ENCODE peak calls at places on chromosomes 2 and 18, in ten cellular contexts. N, D, L, B, R, J, M, F, Y and E are unnamed samples.

GRCh38 chr2:17482651-17483050 is 35.6 kb downstream of the RAD51AP2 start:
- DNase-seq in N (no peak), D (no peak), L (no peak), B (no peak), R (no peak), J (no peak), M (no peak), F (no peak), Y (no peak), E (no peak)

GRCh38 chr2:158501301-158501700 is 44.5 kb downstream of the PKP4 start:
- DNase-seq in N (peak; percentile 35), D (no peak), L (no peak), B (no peak), R (no peak), J (no peak), M (no peak), F (no peak), Y (peak; percentile 78), E (peak; percentile 60)

GRCh38 chr2:133819906-133820305 is 251.6 kb upstream of the NCKAP5 start:
- DNase-seq in N (no peak), D (peak; percentile 83), L (no peak), B (no peak), R (no peak), J (no peak), M (no peak), F (no peak), Y (no peak), E (no peak)

GRCh38 chr2:199606193-199606780 is 148.5 kb upstream of the SATB2 start:
- DNase-seq in N (no peak), D (no peak), L (no peak), B (no peak), R (no peak), J (no peak), M (no peak), F (no peak), Y (no peak), E (no peak)

GRCh38 chr2:235768606-235769005 is 274.8 kb downstream of the AGAP1 start:
- DNase-seq in N (no peak), D (no peak), L (no peak), B (no peak), R (no peak), J (no peak), M (no peak), F (no peak), Y (no peak), E (no peak)

GRCh38 chr2:155442755-155443372 is 744.4 kb downstream of the KCNJ3 start:
- DNase-seq in N (no peak), D (no peak), L (peak; percentile 24), B (no peak), R (no peak), J (no peak), M (no peak), F (no peak), Y (no peak), E (no peak)

GRCh38 chr2:27792759-27793158 is 21.2 kb downstream of the MRPL33 start:
- DNase-seq in N (no peak), D (no peak), L (no peak), B (peak; percentile 30), R (no peak), J (no peak), M (no peak), F (no peak), Y (no peak), E (no peak)

GRCh38 chr2:139296672-139297209 is 516.6 kb upstream of the NXPH2 start:
- DNase-seq in N (no peak), D (no peak), L (no peak), B (no peak), R (no peak), J (no peak), M (no peak), F (no peak), Y (no peak), E (no peak)

GRCh38 chr18:9987931-9988330 is 74.1 kb downstream of the VAPA start:
- DNase-seq in N (peak; percentile 82), D (peak; percentile 42), L (no peak), B (no peak), R (no peak), J (no peak), M (no peak), F (no peak), Y (no peak), E (peak; percentile 44)

GRCh38 chr18:23135679-23136325 is 517 bp downstream of the CABLES1 start:
- DNase-seq in N (peak; percentile 55), D (no peak), L (no peak), B (peak; percentile 57), R (no peak), J (no peak), M (peak; percentile 40), F (peak; percentile 86), Y (peak; percentile 85), E (no peak)

GRCh38 chr2:143685439-143686078 is 556.3 kb downstream of the ARHGAP15 start:
- DNase-seq in N (no peak), D (no peak), L (no peak), B (no peak), R (no peak), J (no peak), M (no peak), F (no peak), Y (no peak), E (no peak)

DNA sequence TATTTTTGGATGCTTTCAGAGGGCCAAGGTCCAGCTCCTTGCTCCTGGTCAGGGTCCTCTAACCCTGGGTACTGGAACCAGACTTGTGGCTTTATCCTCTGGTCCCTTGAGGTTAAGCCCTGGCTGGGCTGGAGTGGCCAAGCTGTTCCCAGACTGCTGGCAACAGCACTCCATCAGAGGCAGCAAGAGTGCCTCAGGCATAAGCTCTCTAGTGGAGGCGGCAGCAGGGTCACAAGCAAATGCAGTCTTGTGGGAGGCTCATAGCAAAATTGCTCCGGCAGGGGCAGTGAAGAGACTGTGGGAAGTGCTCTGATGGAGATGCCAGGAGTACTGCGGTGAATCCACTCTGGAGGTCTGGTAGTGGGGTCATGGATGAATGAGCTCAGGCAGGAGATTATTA is 128.9 kb upstream of the OTOS start:
- DNase-seq in N (peak; percentile 16), D (peak; percentile 57), L (no peak), B (no peak), R (no peak), J (no peak), M (no peak), F (peak; percentile 67), Y (no peak), E (no peak)
- H3K9me3 ChIP-seq in N (no peaks in the 10 kb centered on the region), D (peaks cover 8% of the 10 kb centered on the region), L (peaks cover 17% of the 10 kb centered on the region), B (peaks cover 9% of the 10 kb centered on the region), R (no peaks in the 10 kb centered on the region), J (no peaks in the 10 kb centered on the region), M (peaks cover 10% of the 10 kb centered on the region), F (peaks cover 16% of the 10 kb centered on the region), Y (no peaks in the 10 kb centered on the region), E (no peaks in the 10 kb centered on the region)

GRCh38 chr2:74457549-74458131 is 598 bp upstream of the WBP1 start:
- DNase-seq in N (peak; percentile 74), D (peak; percentile 93), L (no peak), B (peak; percentile 73), R (no peak), J (peak; percentile 77), M (peak; percentile 86), F (peak; percentile 97), Y (peak; percentile 86), E (peak; percentile 76)

GRCh38 chr2:74458132-74458956 is at the start of gene WBP1:
- DNase-seq in N (peak; percentile 100), D (peak; percentile 100), L (peak; percentile 100), B (peak; percentile 100), R (peak; percentile 99), J (peak; percentile 100), M (peak; percentile 100), F (peak; percentile 99), Y (peak; percentile 99), E (peak; percentile 100)

GRCh38 chr2:74458957-74459290 is 686 bp downstream of the WBP1 start:
- DNase-seq in N (no peak), D (no peak), L (no peak), B (no peak), R (no peak), J (no peak), M (no peak), F (peak; percentile 78), Y (peak; percentile 41), E (no peak)

GRCh38 chr2:74457129-74457548 is 1.1 kb upstream of the WBP1 start:
- DNase-seq in N (no peak), D (no peak), L (no peak), B (no peak), R (no peak), J (no peak), M (no peak), F (no peak), Y (no peak), E (peak; percentile 32)

GRCh38 chr2:74454654-74455511 is at the start of gene INO80B:
- DNase-seq in N (peak; percentile 97), D (peak; percentile 99), L (peak; percentile 98), B (peak; percentile 100), R (peak; percentile 94), J (peak; percentile 96), M (peak; percentile 97), F (peak; percentile 97), Y (peak; percentile 97), E (peak; percentile 97)
- H3K4me3 ChIP-seq in N (peak within 1 kb of the TSS; percentile 68), D (peak within 1 kb of the TSS; percentile 63), L (peak within 1 kb of the TSS; percentile 81), B (peak within 1 kb of the TSS; percentile 73), R (peak within 1 kb of the TSS; percentile 62), J (peak within 1 kb of the TSS; percentile 74), M (peak within 1 kb of the TSS; percentile 62), F (peak within 1 kb of the TSS; percentile 43), Y (peak within 1 kb of the TSS; percentile 58), E (peak within 1 kb of the TSS; percentile 72)

GRCh38 chr2:123696799-123697410 is 328.2 kb upstream of the CNTNAP5 start:
- DNase-seq in N (no peak), D (no peak), L (no peak), B (no peak), R (no peak), J (no peak), M (no peak), F (no peak), Y (no peak), E (no peak)

GRCh38 chr2:123695449-123695848 is 329.6 kb upstream of the CNTNAP5 start:
- DNase-seq in N (no peak), D (no peak), L (no peak), B (peak; percentile 61), R (no peak), J (no peak), M (no peak), F (no peak), Y (no peak), E (no peak)
- H3K9me3 ChIP-seq in N (no peaks in the 10 kb centered on the region), D (no peaks in the 10 kb centered on the region), L (peaks cover 18% of the 10 kb centered on the region), B (no peaks in the 10 kb centered on the region), R (no peaks in the 10 kb centered on the region), J (no peaks in the 10 kb centered on the region), M (no peaks in the 10 kb centered on the region), F (no peaks in the 10 kb centered on the region), Y (no peaks in the 10 kb centered on the region), E (no peaks in the 10 kb centered on the region)

DNA sequence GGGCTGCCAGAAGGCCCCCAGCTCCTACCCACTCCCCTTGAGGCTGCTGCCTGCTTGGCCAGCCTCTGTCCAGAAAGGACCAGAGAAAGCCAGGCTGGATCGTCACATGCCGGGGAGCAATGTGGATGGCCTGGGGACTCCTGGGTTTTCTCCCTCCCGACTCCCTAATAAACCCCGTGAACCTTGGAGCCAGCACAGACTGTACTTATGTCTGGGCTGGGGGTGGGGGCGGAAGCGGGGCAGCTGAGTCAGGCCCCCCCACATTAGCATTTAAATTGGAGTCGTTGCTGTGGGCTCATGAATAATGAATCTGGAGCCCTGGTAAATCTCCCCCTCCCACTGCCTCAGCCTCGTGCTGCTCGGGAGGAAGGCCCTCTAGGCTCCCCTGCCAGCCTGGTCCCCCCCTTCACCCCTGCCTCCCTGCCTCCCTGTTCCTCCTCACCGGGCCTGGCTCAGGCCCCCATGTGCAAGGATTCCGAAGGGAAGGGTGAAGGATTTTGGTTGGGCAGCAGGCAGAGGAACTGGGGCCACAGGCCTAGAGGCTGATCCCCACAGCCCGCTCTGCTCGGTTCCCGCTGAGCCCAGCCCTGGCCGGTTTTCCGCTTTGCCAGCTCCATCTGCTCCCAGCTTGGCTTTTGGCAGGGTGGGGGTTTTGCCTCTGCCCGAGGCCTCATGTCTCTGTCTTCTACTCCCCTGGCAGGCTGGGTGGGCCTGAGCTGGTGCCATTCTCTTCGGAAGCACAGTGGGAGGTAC is 7.3 kb upstream of the ASIC4 start:
- DNase-seq in N (no peak), D (no peak), L (no peak), B (no peak), R (no peak), J (no peak), M (no peak), F (no peak), Y (no peak), E (no peak)
- H3K4me3 ChIP-seq in N (no peak overlapping the region), D (no peak overlapping the region), L (no peak overlapping the region), B (no peak overlapping the region), R (no peak overlapping the region), J (no peak overlapping the region), M (no peak overlapping the region), F (no peak overlapping the region), Y (no peak overlapping the region), E (no peak overlapping the region)